ENCODE peak calls at places on chromosome 12, in ten cellular contexts. V is GM23338; U is central memory CD4-positive, alpha-beta T cell; C is stomach; B is effector CD4-positive, alpha-beta T cell; Q is GM04503; D is hippocampal formation; N is natural killer cell; T is heart right ventricle; I is memory B cell. J is an unnamed sample.

GRCh38 chr12:49552014-49552413 is 13.2 kb downstream of the KCNH3 start:
- DNase-seq in B (no peak), D (no peak), U (no peak), N (no peak), T (peak; percentile 49), I (no peak), V (no peak), C (no peak), Q (no peak), J (peak; percentile 63)

GRCh38 chr12:9364224-9365176 is 156.3 kb upstream of the PZP start:
- DNase-seq in T (no peak), D (peak; percentile 9), B (no peak), Q (no peak), C (no peak), V (peak; percentile 91), N (no peak), I (peak; percentile 37), U (peak; percentile 10), J (no peak)

GRCh38 chr12:7395950-7396349 is 48.0 kb downstream of the CD163L1 start:
- DNase-seq in B (no peak), U (no peak), C (no peak), N (no peak), D (no peak), Q (no peak), T (no peak), V (no peak), I (no peak), J (no peak)

GRCh38 chr12:105672576-105672975 is 342.1 kb downstream of the C12orf75 start:
- DNase-seq in I (no peak), Q (no peak), N (no peak), D (no peak), U (no peak), T (peak; percentile 84), B (no peak), V (no peak), C (peak; percentile 42), J (peak; percentile 4)

GRCh38 chr12:96846313-96846712 is 60.7 kb upstream of the NEDD1 start:
- DNase-seq in I (no peak), T (no peak), D (no peak), U (no peak), B (no peak), C (no peak), V (peak; percentile 66), Q (no peak), N (no peak), J (no peak)

GRCh38 chr12:111767362-111768158 is 827 bp downstream of the ALDH2 start:
- DNase-seq in V (peak; percentile 58), Q (no peak), I (no peak), T (no peak), B (no peak), D (no peak), N (no peak), U (no peak), C (no peak), J (no peak)

GRCh38 chr12:58081488-58081887 is 140.1 kb downstream of the ATP23 start:
- DNase-seq in N (no peak), B (no peak), V (no peak), Q (no peak), U (no peak), T (no peak), I (no peak), C (no peak), D (no peak), J (no peak)

GRCh38 chr12:67982165-67982563 is 7.1 kb upstream of the IFNG-AS1 start:
- DNase-seq in Q (no peak), C (no peak), T (no peak), B (no peak), U (no peak), V (no peak), D (no peak), N (no peak), I (no peak), J (no peak)

GRCh38 chr12:99600388-99600787 is 47.2 kb upstream of the GARIN6 start:
- DNase-seq in T (no peak), I (no peak), D (no peak), V (no peak), Q (no peak), C (no peak), U (no peak), B (no peak), N (no peak), J (no peak)

GRCh38 chr12:54370218-54370730 is 6.0 kb upstream of the GPR84 start:
- DNase-seq in D (peak; percentile 79), T (peak; percentile 70), C (peak; percentile 80), Q (no peak), N (no peak), U (no peak), B (no peak), I (no peak), V (peak; percentile 93), J (peak; percentile 65)

GRCh38 chr12:53299101-53299453 is 418 bp upstream of the MYG1 start:
- DNase-seq in I (no peak), C (no peak), V (no peak), U (peak; percentile 21), Q (peak; percentile 28), N (no peak), D (no peak), B (peak; percentile 26), T (no peak), J (no peak)

GRCh38 chr12:58668831-58669230 is 251.5 kb downstream of the LRIG3 start:
- DNase-seq in T (no peak), U (no peak), N (no peak), V (no peak), C (no peak), Q (peak; percentile 82), I (no peak), B (no peak), D (no peak), J (no peak)

GRCh38 chr12:21971344-21971743 is 30.1 kb upstream of the ABCC9 start:
- DNase-seq in N (no peak), V (peak; percentile 64), U (no peak), T (no peak), Q (no peak), D (no peak), C (no peak), B (no peak), I (no peak), J (no peak)

GRCh38 chr12:5964913-5965900 is 20.1 kb upstream of the ANO2 start:
- DNase-seq in I (no peak), N (no peak), B (no peak), V (peak; percentile 61), D (no peak), U (no peak), C (no peak), T (no peak), Q (no peak), J (no peak)

GRCh38 chr12:96234591-96235496 is 40.7 kb downstream of the ELK3 start:
- DNase-seq in D (no peak), C (no peak), T (no peak), B (no peak), Q (no peak), U (no peak), I (no peak), V (no peak), N (no peak), J (no peak)

GRCh38 chr12:103130564-103130963 is 173.1 kb downstream of the ASCL1 start:
- DNase-seq in T (no peak), Q (no peak), U (no peak), B (no peak), D (no peak), N (no peak), I (no peak), C (no peak), V (no peak), J (no peak)

GRCh38 chr12:130651188-130651587 is 64.9 kb downstream of the RIMBP2 start:
- DNase-seq in D (no peak), B (no peak), C (no peak), Q (no peak), N (no peak), I (no peak), U (no peak), V (no peak), T (no peak), J (no peak)

GRCh38 chr12:119178544-119179334 is at the start of gene HSPB8:
- DNase-seq in C (peak; percentile 81), V (peak; percentile 80), U (no peak), B (no peak), T (peak; percentile 95), Q (peak; percentile 90), N (no peak), D (peak; percentile 43), I (no peak), J (peak; percentile 78)

GRCh38 chr12:3122841-3123678 is 45.9 kb downstream of the TSPAN9 start:
- DNase-seq in N (no peak), I (no peak), D (no peak), V (peak; percentile 47), U (no peak), C (no peak), B (no peak), Q (peak; percentile 59), T (peak; percentile 86), J (peak; percentile 45)

J was measured in pancreas.